ENCODE peak calls at places on chromosomes 1 and 21, in ten cellular contexts. One of them, this sample, is unnamed.

GRCh38 chr1:196464545-196464944 is 143.7 kb downstream of the KCNT2 start:
- DNase-seq in HFF-Myc: peak
- DNase-seq in tibial nerve: no peak
- DNase-seq in brain microvascular endothelial cell: peak
- DNase-seq in cardiac fibroblast: peak
- DNase-seq in adrenal gland: no peak
- DNase-seq in small intestine: no peak
- DNase-seq in transverse colon: no peak
- DNase-seq in neuronal stem cell: no peak
- DNase-seq in neural progenitor cell: no peak
- DNase-seq in this sample: no peak

GRCh38 chr1:244435562-244436205 is 16.0 kb downstream of the ADSS2 start:
- DNase-seq in HFF-Myc: no peak
- DNase-seq in tibial nerve: no peak
- DNase-seq in brain microvascular endothelial cell: peak
- DNase-seq in cardiac fibroblast: peak
- DNase-seq in adrenal gland: no peak
- DNase-seq in small intestine: no peak
- DNase-seq in transverse colon: no peak
- DNase-seq in neuronal stem cell: no peak
- DNase-seq in neural progenitor cell: no peak
- DNase-seq in this sample: no peak

GRCh38 chr1:91476538-91477217 is 24.0 kb upstream of the CDC7 start:
- DNase-seq in HFF-Myc: no peak
- DNase-seq in tibial nerve: no peak
- DNase-seq in brain microvascular endothelial cell: no peak
- DNase-seq in cardiac fibroblast: peak
- DNase-seq in adrenal gland: no peak
- DNase-seq in small intestine: no peak
- DNase-seq in transverse colon: no peak
- DNase-seq in neuronal stem cell: no peak
- DNase-seq in neural progenitor cell: no peak
- DNase-seq in this sample: no peak

GRCh38 chr1:13730751-13731482 is 30.9 kb downstream of the PRDM2 start:
- DNase-seq in HFF-Myc: no peak
- DNase-seq in tibial nerve: peak
- DNase-seq in brain microvascular endothelial cell: no peak
- DNase-seq in cardiac fibroblast: no peak
- DNase-seq in adrenal gland: peak
- DNase-seq in small intestine: peak
- DNase-seq in transverse colon: peak
- DNase-seq in neuronal stem cell: no peak
- DNase-seq in neural progenitor cell: no peak
- DNase-seq in this sample: no peak

GRCh38 chr1:9724706-9725476 is 73.4 kb downstream of the PIK3CD start:
- DNase-seq in HFF-Myc: no peak
- DNase-seq in tibial nerve: peak
- DNase-seq in brain microvascular endothelial cell: peak
- DNase-seq in cardiac fibroblast: peak
- DNase-seq in adrenal gland: peak
- DNase-seq in small intestine: peak
- DNase-seq in transverse colon: peak
- DNase-seq in neuronal stem cell: no peak
- DNase-seq in neural progenitor cell: peak
- DNase-seq in this sample: no peak

GRCh38 chr21:37849703-37850102 is 66.6 kb downstream of the KCNJ6 start:
- DNase-seq in HFF-Myc: no peak
- DNase-seq in tibial nerve: no peak
- DNase-seq in brain microvascular endothelial cell: peak
- DNase-seq in cardiac fibroblast: peak
- DNase-seq in adrenal gland: no peak
- DNase-seq in small intestine: no peak
- DNase-seq in transverse colon: no peak
- DNase-seq in neuronal stem cell: no peak
- DNase-seq in neural progenitor cell: no peak
- DNase-seq in this sample: no peak

GRCh38 chr1:36136535-36136934 is 11.5 kb upstream of the COL8A2 start:
- DNase-seq in HFF-Myc: no peak
- DNase-seq in tibial nerve: no peak
- DNase-seq in brain microvascular endothelial cell: peak
- DNase-seq in cardiac fibroblast: peak
- DNase-seq in adrenal gland: peak
- DNase-seq in small intestine: no peak
- DNase-seq in transverse colon: no peak
- DNase-seq in neuronal stem cell: no peak
- DNase-seq in neural progenitor cell: no peak
- DNase-seq in this sample: no peak

GRCh38 chr1:205396972-205397616 is 24.8 kb downstream of the LEMD1 start:
- DNase-seq in HFF-Myc: no peak
- DNase-seq in tibial nerve: no peak
- DNase-seq in brain microvascular endothelial cell: peak
- DNase-seq in cardiac fibroblast: peak
- DNase-seq in adrenal gland: peak
- DNase-seq in small intestine: peak
- DNase-seq in transverse colon: peak
- DNase-seq in neuronal stem cell: peak
- DNase-seq in neural progenitor cell: peak
- DNase-seq in this sample: peak

GRCh38 chr1:161071886-161072371 is 2.2 kb upstream of the ARHGAP30 start:
- DNase-seq in HFF-Myc: no peak
- DNase-seq in tibial nerve: peak
- DNase-seq in brain microvascular endothelial cell: peak
- DNase-seq in cardiac fibroblast: peak
- DNase-seq in adrenal gland: peak
- DNase-seq in small intestine: peak
- DNase-seq in transverse colon: peak
- DNase-seq in neuronal stem cell: no peak
- DNase-seq in neural progenitor cell: peak
- DNase-seq in this sample: peak

GRCh38 chr1:20633190-20634064 is at the start of gene PINK1:
- DNase-seq in HFF-Myc: peak
- DNase-seq in tibial nerve: peak
- DNase-seq in brain microvascular endothelial cell: peak
- DNase-seq in cardiac fibroblast: peak
- DNase-seq in adrenal gland: peak
- DNase-seq in small intestine: peak
- DNase-seq in transverse colon: peak
- DNase-seq in neuronal stem cell: peak
- DNase-seq in neural progenitor cell: peak
- DNase-seq in this sample: peak

GRCh38 chr1:162861101-162861500 is at the start of gene CCDC190:
- DNase-seq in HFF-Myc: no peak
- DNase-seq in tibial nerve: no peak
- DNase-seq in brain microvascular endothelial cell: no peak
- DNase-seq in cardiac fibroblast: peak
- DNase-seq in adrenal gland: no peak
- DNase-seq in small intestine: no peak
- DNase-seq in transverse colon: no peak
- DNase-seq in neuronal stem cell: no peak
- DNase-seq in neural progenitor cell: no peak
- DNase-seq in this sample: no peak

DNA sequence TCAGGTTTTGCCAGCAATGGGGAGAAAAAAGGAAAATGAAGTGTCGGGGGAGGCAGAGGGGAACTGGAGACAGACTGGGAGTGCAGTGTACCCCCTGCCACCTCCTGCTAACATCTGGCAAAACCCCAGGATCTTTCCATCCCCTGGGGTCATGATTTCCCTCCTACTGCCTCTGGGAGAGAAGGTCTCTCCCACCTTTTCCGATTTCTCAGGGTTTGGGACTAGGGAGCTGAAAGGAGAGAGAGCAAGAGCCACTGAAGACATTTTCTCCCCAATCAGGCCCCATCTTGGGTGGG is 5.1 kb downstream of the FHL3 start:
- DNase-seq in HFF-Myc: no peak
- DNase-seq in tibial nerve: no peak
- DNase-seq in brain microvascular endothelial cell: no peak
- DNase-seq in cardiac fibroblast: no peak
- DNase-seq in adrenal gland: no peak
- DNase-seq in small intestine: no peak
- DNase-seq in transverse colon: no peak
- DNase-seq in neuronal stem cell: no peak
- DNase-seq in neural progenitor cell: no peak
- DNase-seq in this sample: no peak
- H3K4me3 ChIP-seq in HFF-Myc: peak
- H3K4me3 ChIP-seq in tibial nerve: no peak
- H3K4me3 ChIP-seq in brain microvascular endothelial cell: peak
- H3K4me3 ChIP-seq in cardiac fibroblast: no peak
- H3K4me3 ChIP-seq in adrenal gland: no peak
- H3K4me3 ChIP-seq in small intestine: no peak
- H3K4me3 ChIP-seq in transverse colon: no peak
- H3K4me3 ChIP-seq in neuronal stem cell: no peak
- H3K4me3 ChIP-seq in neural progenitor cell: no peak
- H3K4me3 ChIP-seq in this sample: no peak

GRCh38 chr1:84152649-84153056 is 8.6 kb downstream of the PRKACB start:
- DNase-seq in HFF-Myc: no peak
- DNase-seq in tibial nerve: no peak
- DNase-seq in brain microvascular endothelial cell: no peak
- DNase-seq in cardiac fibroblast: peak
- DNase-seq in adrenal gland: no peak
- DNase-seq in small intestine: no peak
- DNase-seq in transverse colon: no peak
- DNase-seq in neuronal stem cell: no peak
- DNase-seq in neural progenitor cell: no peak
- DNase-seq in this sample: no peak
- H3K4me3 ChIP-seq in HFF-Myc: no peak
- H3K4me3 ChIP-seq in tibial nerve: no peak
- H3K4me3 ChIP-seq in brain microvascular endothelial cell: no peak
- H3K4me3 ChIP-seq in cardiac fibroblast: no peak
- H3K4me3 ChIP-seq in adrenal gland: no peak
- H3K4me3 ChIP-seq in small intestine: no peak
- H3K4me3 ChIP-seq in transverse colon: no peak
- H3K4me3 ChIP-seq in neuronal stem cell: no peak
- H3K4me3 ChIP-seq in neural progenitor cell: no peak
- H3K4me3 ChIP-seq in this sample: no peak

DNA sequence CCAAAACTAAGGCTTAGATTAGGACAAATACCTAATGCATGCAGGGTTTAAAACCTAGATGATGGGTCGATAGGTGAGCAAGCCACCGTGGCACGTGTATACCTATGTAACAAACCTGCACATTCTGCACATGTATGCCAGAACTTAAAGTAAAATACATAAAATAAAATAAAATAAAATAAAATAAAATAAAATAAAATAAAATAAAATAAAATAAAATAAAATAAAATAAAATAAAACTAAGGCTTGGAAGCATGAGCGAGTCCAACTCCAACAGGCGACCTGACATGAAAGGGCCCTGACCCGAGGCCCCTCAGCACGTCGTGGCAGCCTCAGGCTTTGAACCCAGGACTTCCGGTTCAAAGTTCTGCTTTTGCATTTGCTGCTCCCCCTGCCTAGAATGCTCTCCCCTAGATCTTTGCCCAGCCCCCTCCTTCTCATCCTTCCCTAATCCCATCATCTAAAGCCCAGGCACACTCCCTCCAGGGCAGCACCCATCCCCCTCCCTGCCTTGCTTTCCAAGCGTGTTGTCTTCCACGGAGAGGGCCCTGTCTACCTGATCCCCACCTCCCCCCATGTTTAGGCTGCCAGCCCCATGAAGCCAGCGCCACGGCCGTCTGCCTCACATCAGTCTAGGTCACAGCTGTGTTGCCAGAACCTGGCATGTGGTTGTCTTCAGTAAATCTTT is 64.3 kb downstream of the TAS1R2 start:
- DNase-seq in HFF-Myc: no peak
- DNase-seq in tibial nerve: no peak
- DNase-seq in brain microvascular endothelial cell: no peak
- DNase-seq in cardiac fibroblast: no peak
- DNase-seq in adrenal gland: no peak
- DNase-seq in small intestine: no peak
- DNase-seq in transverse colon: no peak
- DNase-seq in neuronal stem cell: no peak
- DNase-seq in neural progenitor cell: peak
- DNase-seq in this sample: no peak
- H3K4me3 ChIP-seq in HFF-Myc: no peak
- H3K4me3 ChIP-seq in tibial nerve: no peak
- H3K4me3 ChIP-seq in brain microvascular endothelial cell: no peak
- H3K4me3 ChIP-seq in cardiac fibroblast: no peak
- H3K4me3 ChIP-seq in adrenal gland: no peak
- H3K4me3 ChIP-seq in small intestine: no peak
- H3K4me3 ChIP-seq in transverse colon: no peak
- H3K4me3 ChIP-seq in neuronal stem cell: no peak
- H3K4me3 ChIP-seq in neural progenitor cell: no peak
- H3K4me3 ChIP-seq in this sample: no peak

GRCh38 chr1:228245111-228245510 is 37.3 kb downstream of the OBSCN start:
- DNase-seq in HFF-Myc: no peak
- DNase-seq in tibial nerve: no peak
- DNase-seq in brain microvascular endothelial cell: no peak
- DNase-seq in cardiac fibroblast: no peak
- DNase-seq in adrenal gland: no peak
- DNase-seq in small intestine: no peak
- DNase-seq in transverse colon: no peak
- DNase-seq in neuronal stem cell: no peak
- DNase-seq in neural progenitor cell: no peak
- DNase-seq in this sample: no peak
- H3K4me3 ChIP-seq in HFF-Myc: no peak
- H3K4me3 ChIP-seq in tibial nerve: no peak
- H3K4me3 ChIP-seq in brain microvascular endothelial cell: no peak
- H3K4me3 ChIP-seq in cardiac fibroblast: no peak
- H3K4me3 ChIP-seq in adrenal gland: no peak
- H3K4me3 ChIP-seq in small intestine: no peak
- H3K4me3 ChIP-seq in transverse colon: no peak
- H3K4me3 ChIP-seq in neuronal stem cell: peak
- H3K4me3 ChIP-seq in neural progenitor cell: no peak
- H3K4me3 ChIP-seq in this sample: no peak